ENCODE peak calls at places on chromosomes 4 and X, in six cellular contexts. One of them, this sample, is unnamed.

GRCh38 chr4:121408-122084 is 2.8 kb upstream of the ZNF718 start:
- DNase-seq in anterior cingulate cortex: no peak
- DNase-seq in activated CD4-positive, alpha-beta memory T cell treated with anti-CD3 and anti-CD28 coated beads, Interleukin-2, amount 10 ng/mL, durations not matched to agents 7 days and 5 days: peak; percentile 55
- DNase-seq in HT-29: no peak
- DNase-seq in left ventricle myocardium superior: no peak
- DNase-seq in NCI-H524: no peak
- DNase-seq in this sample: no peak

GRCh38 chr4:26860922-26861433 is 337 bp downstream of the STIM2 start:
- DNase-seq in anterior cingulate cortex: peak; percentile 56
- DNase-seq in activated CD4-positive, alpha-beta memory T cell treated with anti-CD3 and anti-CD28 coated beads, Interleukin-2, amount 10 ng/mL, durations not matched to agents 7 days and 5 days: peak; percentile 67
- DNase-seq in HT-29: peak; percentile 65
- DNase-seq in NCI-H524: peak; percentile 33
- DNase-seq in left ventricle myocardium superior: peak; percentile 77
- DNase-seq in this sample: no peak

GRCh38 chr4:147984065-147984777 is 252.3 kb downstream of the ARHGAP10 start:
- DNase-seq in left ventricle myocardium superior: peak; percentile 31
- DNase-seq in HT-29: peak; percentile 35
- DNase-seq in NCI-H524: peak; percentile 3
- DNase-seq in anterior cingulate cortex: peak; percentile 16
- DNase-seq in activated CD4-positive, alpha-beta memory T cell treated with anti-CD3 and anti-CD28 coated beads, Interleukin-2, amount 10 ng/mL, durations not matched to agents 7 days and 5 days: peak; percentile 27
- DNase-seq in this sample: no peak

GRCh38 chrX:92270936-92271655 is 491.9 kb downstream of the PCDH11X start:
- DNase-seq in left ventricle myocardium superior: no peak
- DNase-seq in activated CD4-positive, alpha-beta memory T cell treated with anti-CD3 and anti-CD28 coated beads, Interleukin-2, amount 10 ng/mL, durations not matched to agents 7 days and 5 days: no peak
- DNase-seq in NCI-H524: no peak
- DNase-seq in HT-29: no peak
- DNase-seq in anterior cingulate cortex: no peak
- DNase-seq in this sample: no peak

GRCh38 chrX:132710756-132711155 is 221.9 kb upstream of the MBNL3 start:
- DNase-seq in activated CD4-positive, alpha-beta memory T cell treated with anti-CD3 and anti-CD28 coated beads, Interleukin-2, amount 10 ng/mL, durations not matched to agents 7 days and 5 days: no peak
- DNase-seq in HT-29: no peak
- DNase-seq in anterior cingulate cortex: no peak
- DNase-seq in NCI-H524: no peak
- DNase-seq in left ventricle myocardium superior: no peak
- DNase-seq in this sample: no peak

GRCh38 chrX:150693782-150694574 is 782 bp downstream of the MTMR1 start:
- DNase-seq in anterior cingulate cortex: no peak
- DNase-seq in NCI-H524: peak; percentile 53
- DNase-seq in HT-29: peak; percentile 80
- DNase-seq in activated CD4-positive, alpha-beta memory T cell treated with anti-CD3 and anti-CD28 coated beads, Interleukin-2, amount 10 ng/mL, durations not matched to agents 7 days and 5 days: peak; percentile 83
- DNase-seq in left ventricle myocardium superior: peak; percentile 56
- DNase-seq in this sample: no peak

GRCh38 chr4:115711575-115711974 is 598.2 kb upstream of the NDST4 start:
- DNase-seq in HT-29: no peak
- DNase-seq in NCI-H524: no peak
- DNase-seq in activated CD4-positive, alpha-beta memory T cell treated with anti-CD3 and anti-CD28 coated beads, Interleukin-2, amount 10 ng/mL, durations not matched to agents 7 days and 5 days: no peak
- DNase-seq in left ventricle myocardium superior: no peak
- DNase-seq in anterior cingulate cortex: no peak
- DNase-seq in this sample: no peak

GRCh38 chr4:76476606-76477005 is 41.6 kb downstream of the SHROOM3 start:
- DNase-seq in activated CD4-positive, alpha-beta memory T cell treated with anti-CD3 and anti-CD28 coated beads, Interleukin-2, amount 10 ng/mL, durations not matched to agents 7 days and 5 days: no peak
- DNase-seq in NCI-H524: no peak
- DNase-seq in HT-29: no peak
- DNase-seq in anterior cingulate cortex: no peak
- DNase-seq in left ventricle myocardium superior: no peak
- DNase-seq in this sample: no peak

GRCh38 chr4:10123227-10124101 is 6.9 kb upstream of the WDR1 start:
- DNase-seq in activated CD4-positive, alpha-beta memory T cell treated with anti-CD3 and anti-CD28 coated beads, Interleukin-2, amount 10 ng/mL, durations not matched to agents 7 days and 5 days: no peak
- DNase-seq in NCI-H524: no peak
- DNase-seq in left ventricle myocardium superior: no peak
- DNase-seq in HT-29: peak; percentile 42
- DNase-seq in anterior cingulate cortex: no peak
- DNase-seq in this sample: no peak

GRCh38 chr4:113222431-113222979 is 173.1 kb downstream of the ANK2 start:
- DNase-seq in NCI-H524: no peak
- DNase-seq in anterior cingulate cortex: no peak
- DNase-seq in HT-29: peak; percentile 5
- DNase-seq in left ventricle myocardium superior: no peak
- DNase-seq in activated CD4-positive, alpha-beta memory T cell treated with anti-CD3 and anti-CD28 coated beads, Interleukin-2, amount 10 ng/mL, durations not matched to agents 7 days and 5 days: no peak
- DNase-seq in this sample: no peak

GRCh38 chr4:8478801-8479744 is 38.5 kb downstream of the TRMT44 start:
- DNase-seq in anterior cingulate cortex: no peak
- DNase-seq in NCI-H524: no peak
- DNase-seq in left ventricle myocardium superior: no peak
- DNase-seq in HT-29: no peak
- DNase-seq in activated CD4-positive, alpha-beta memory T cell treated with anti-CD3 and anti-CD28 coated beads, Interleukin-2, amount 10 ng/mL, durations not matched to agents 7 days and 5 days: no peak
- DNase-seq in this sample: no peak

GRCh38 chrX:30637874-30638793 is 15.1 kb upstream of the GK start:
- DNase-seq in HT-29: no peak
- DNase-seq in left ventricle myocardium superior: no peak
- DNase-seq in activated CD4-positive, alpha-beta memory T cell treated with anti-CD3 and anti-CD28 coated beads, Interleukin-2, amount 10 ng/mL, durations not matched to agents 7 days and 5 days: no peak
- DNase-seq in anterior cingulate cortex: peak; percentile 3
- DNase-seq in NCI-H524: no peak
- DNase-seq in this sample: no peak

GRCh38 chr4:70863099-70863790 is 23.6 kb upstream of the GRSF1 start:
- DNase-seq in left ventricle myocardium superior: no peak
- DNase-seq in NCI-H524: no peak
- DNase-seq in anterior cingulate cortex: no peak
- DNase-seq in HT-29: no peak
- DNase-seq in activated CD4-positive, alpha-beta memory T cell treated with anti-CD3 and anti-CD28 coated beads, Interleukin-2, amount 10 ng/mL, durations not matched to agents 7 days and 5 days: no peak
- DNase-seq in this sample: no peak

GRCh38 chrX:136822337-136823095 is 41.8 kb upstream of the ARHGEF6 start:
- DNase-seq in activated CD4-positive, alpha-beta memory T cell treated with anti-CD3 and anti-CD28 coated beads, Interleukin-2, amount 10 ng/mL, durations not matched to agents 7 days and 5 days: no peak
- DNase-seq in NCI-H524: no peak
- DNase-seq in left ventricle myocardium superior: no peak
- DNase-seq in anterior cingulate cortex: no peak
- DNase-seq in HT-29: no peak
- DNase-seq in this sample: no peak

GRCh38 chr4:89316931-89317366 is 9.3 kb upstream of the GPRIN3 start:
- DNase-seq in activated CD4-positive, alpha-beta memory T cell treated with anti-CD3 and anti-CD28 coated beads, Interleukin-2, amount 10 ng/mL, durations not matched to agents 7 days and 5 days: peak; percentile 39
- DNase-seq in HT-29: peak; percentile 10
- DNase-seq in left ventricle myocardium superior: no peak
- DNase-seq in anterior cingulate cortex: no peak
- DNase-seq in NCI-H524: no peak
- DNase-seq in this sample: no peak

GRCh38 chr4:118682928-118683327 is 2.3 kb upstream of the METTL14 start:
- DNase-seq in NCI-H524: peak; percentile 31
- DNase-seq in HT-29: peak; percentile 15
- DNase-seq in activated CD4-positive, alpha-beta memory T cell treated with anti-CD3 and anti-CD28 coated beads, Interleukin-2, amount 10 ng/mL, durations not matched to agents 7 days and 5 days: no peak
- DNase-seq in anterior cingulate cortex: no peak
- DNase-seq in left ventricle myocardium superior: no peak
- DNase-seq in this sample: no peak

GRCh38 chr4:25862411-25863346 is at the start of gene SEL1L3:
- DNase-seq in HT-29: peak; percentile 62
- DNase-seq in activated CD4-positive, alpha-beta memory T cell treated with anti-CD3 and anti-CD28 coated beads, Interleukin-2, amount 10 ng/mL, durations not matched to agents 7 days and 5 days: peak; percentile 58
- DNase-seq in anterior cingulate cortex: no peak
- DNase-seq in NCI-H524: no peak
- DNase-seq in left ventricle myocardium superior: peak; percentile 63
- DNase-seq in this sample: no peak

GRCh38 chr4:4409416-4410115 is 22.7 kb downstream of the NSG1 start:
- DNase-seq in HT-29: no peak
- DNase-seq in NCI-H524: no peak
- DNase-seq in left ventricle myocardium superior: no peak
- DNase-seq in activated CD4-positive, alpha-beta memory T cell treated with anti-CD3 and anti-CD28 coated beads, Interleukin-2, amount 10 ng/mL, durations not matched to agents 7 days and 5 days: no peak
- DNase-seq in anterior cingulate cortex: no peak
- DNase-seq in this sample: no peak

GRCh38 chrX:131762802-131763234 is 218.9 kb downstream of the OR13H1 start:
- DNase-seq in NCI-H524: no peak
- DNase-seq in anterior cingulate cortex: peak; percentile 60
- DNase-seq in left ventricle myocardium superior: no peak
- DNase-seq in activated CD4-positive, alpha-beta memory T cell treated with anti-CD3 and anti-CD28 coated beads, Interleukin-2, amount 10 ng/mL, durations not matched to agents 7 days and 5 days: no peak
- DNase-seq in HT-29: peak; percentile 94
- DNase-seq in this sample: no peak

GRCh38 chr4:56655209-56655626 is 25.9 kb downstream of the HOPX start:
- DNase-seq in activated CD4-positive, alpha-beta memory T cell treated with anti-CD3 and anti-CD28 coated beads, Interleukin-2, amount 10 ng/mL, durations not matched to agents 7 days and 5 days: no peak
- DNase-seq in HT-29: no peak
- DNase-seq in NCI-H524: peak; percentile 14
- DNase-seq in left ventricle myocardium superior: peak; percentile 53
- DNase-seq in anterior cingulate cortex: no peak
- DNase-seq in this sample: no peak

GRCh38 chr4:140595065-140595464 is 26.3 kb upstream of the UCP1 start:
- DNase-seq in HT-29: peak; percentile 61
- DNase-seq in left ventricle myocardium superior: no peak
- DNase-seq in anterior cingulate cortex: no peak
- DNase-seq in activated CD4-positive, alpha-beta memory T cell treated with anti-CD3 and anti-CD28 coated beads, Interleukin-2, amount 10 ng/mL, durations not matched to agents 7 days and 5 days: no peak
- DNase-seq in NCI-H524: no peak
- DNase-seq in this sample: no peak

GRCh38 chrX:69173906-69174305 is 8.7 kb upstream of the PJA1 start:
- DNase-seq in left ventricle myocardium superior: no peak
- DNase-seq in activated CD4-positive, alpha-beta memory T cell treated with anti-CD3 and anti-CD28 coated beads, Interleukin-2, amount 10 ng/mL, durations not matched to agents 7 days and 5 days: no peak
- DNase-seq in HT-29: no peak
- DNase-seq in anterior cingulate cortex: no peak
- DNase-seq in NCI-H524: no peak
- DNase-seq in this sample: peak; percentile 7

GRCh38 chr4:109574443-109574850 is 14.4 kb downstream of the MCUB start:
- DNase-seq in left ventricle myocardium superior: no peak
- DNase-seq in anterior cingulate cortex: no peak
- DNase-seq in HT-29: peak; percentile 42
- DNase-seq in activated CD4-positive, alpha-beta memory T cell treated with anti-CD3 and anti-CD28 coated beads, Interleukin-2, amount 10 ng/mL, durations not matched to agents 7 days and 5 days: no peak
- DNase-seq in NCI-H524: peak; percentile 29
- DNase-seq in this sample: no peak

GRCh38 chrX:11470231-11470630 is 177.0 kb downstream of the AMELX start:
- DNase-seq in anterior cingulate cortex: no peak
- DNase-seq in NCI-H524: no peak
- DNase-seq in HT-29: no peak
- DNase-seq in left ventricle myocardium superior: no peak
- DNase-seq in activated CD4-positive, alpha-beta memory T cell treated with anti-CD3 and anti-CD28 coated beads, Interleukin-2, amount 10 ng/mL, durations not matched to agents 7 days and 5 days: no peak
- DNase-seq in this sample: no peak

GRCh38 chr4:168101026-168101425 is 8.7 kb downstream of the ANXA10 start:
- DNase-seq in NCI-H524: no peak
- DNase-seq in anterior cingulate cortex: no peak
- DNase-seq in activated CD4-positive, alpha-beta memory T cell treated with anti-CD3 and anti-CD28 coated beads, Interleukin-2, amount 10 ng/mL, durations not matched to agents 7 days and 5 days: no peak
- DNase-seq in left ventricle myocardium superior: no peak
- DNase-seq in HT-29: no peak
- DNase-seq in this sample: no peak

GRCh38 chrX:71168134-71168533 is 23.5 kb downstream of the NLGN3 start:
- DNase-seq in anterior cingulate cortex: no peak
- DNase-seq in HT-29: no peak
- DNase-seq in left ventricle myocardium superior: no peak
- DNase-seq in NCI-H524: no peak
- DNase-seq in activated CD4-positive, alpha-beta memory T cell treated with anti-CD3 and anti-CD28 coated beads, Interleukin-2, amount 10 ng/mL, durations not matched to agents 7 days and 5 days: no peak
- DNase-seq in this sample: no peak

GRCh38 chr4:119501740-119502139 is 126.9 kb downstream of the PDE5A start:
- DNase-seq in HT-29: no peak
- DNase-seq in NCI-H524: no peak
- DNase-seq in left ventricle myocardium superior: no peak
- DNase-seq in anterior cingulate cortex: no peak
- DNase-seq in activated CD4-positive, alpha-beta memory T cell treated with anti-CD3 and anti-CD28 coated beads, Interleukin-2, amount 10 ng/mL, durations not matched to agents 7 days and 5 days: no peak
- DNase-seq in this sample: no peak

GRCh38 chr4:75653845-75654503 is 19.2 kb downstream of the G3BP2 start:
- DNase-seq in NCI-H524: no peak
- DNase-seq in HT-29: peak; percentile 52
- DNase-seq in anterior cingulate cortex: no peak
- DNase-seq in activated CD4-positive, alpha-beta memory T cell treated with anti-CD3 and anti-CD28 coated beads, Interleukin-2, amount 10 ng/mL, durations not matched to agents 7 days and 5 days: no peak
- DNase-seq in left ventricle myocardium superior: no peak
- DNase-seq in this sample: no peak

GRCh38 chr4:15901996-15902395 is 36.5 kb downstream of the FGFBP1 start:
- DNase-seq in anterior cingulate cortex: no peak
- DNase-seq in activated CD4-positive, alpha-beta memory T cell treated with anti-CD3 and anti-CD28 coated beads, Interleukin-2, amount 10 ng/mL, durations not matched to agents 7 days and 5 days: no peak
- DNase-seq in NCI-H524: no peak
- DNase-seq in left ventricle myocardium superior: no peak
- DNase-seq in HT-29: no peak
- DNase-seq in this sample: no peak

GRCh38 chr4:52657630-52658501 is 1.2 kb downstream of the USP46 start:
- DNase-seq in NCI-H524: peak; percentile 68
- DNase-seq in anterior cingulate cortex: peak; percentile 5
- DNase-seq in activated CD4-positive, alpha-beta memory T cell treated with anti-CD3 and anti-CD28 coated beads, Interleukin-2, amount 10 ng/mL, durations not matched to agents 7 days and 5 days: no peak
- DNase-seq in HT-29: peak; percentile 36
- DNase-seq in left ventricle myocardium superior: peak; percentile 35
- DNase-seq in this sample: no peak

GRCh38 chrX:147602297-147602696 is 309.4 kb upstream of the FMR1 start:
- DNase-seq in HT-29: peak; percentile 69
- DNase-seq in left ventricle myocardium superior: no peak
- DNase-seq in NCI-H524: no peak
- DNase-seq in activated CD4-positive, alpha-beta memory T cell treated with anti-CD3 and anti-CD28 coated beads, Interleukin-2, amount 10 ng/mL, durations not matched to agents 7 days and 5 days: no peak
- DNase-seq in anterior cingulate cortex: no peak
- DNase-seq in this sample: no peak

GRCh38 chrX:87489071-87489470 is 28.5 kb upstream of the KLHL4 start:
- DNase-seq in left ventricle myocardium superior: no peak
- DNase-seq in activated CD4-positive, alpha-beta memory T cell treated with anti-CD3 and anti-CD28 coated beads, Interleukin-2, amount 10 ng/mL, durations not matched to agents 7 days and 5 days: no peak
- DNase-seq in HT-29: no peak
- DNase-seq in anterior cingulate cortex: no peak
- DNase-seq in NCI-H524: no peak
- DNase-seq in this sample: no peak

GRCh38 chr4:54566608-54567007 is 91.1 kb upstream of the KIT start:
- DNase-seq in left ventricle myocardium superior: no peak
- DNase-seq in HT-29: no peak
- DNase-seq in NCI-H524: peak; percentile 79
- DNase-seq in anterior cingulate cortex: no peak
- DNase-seq in activated CD4-positive, alpha-beta memory T cell treated with anti-CD3 and anti-CD28 coated beads, Interleukin-2, amount 10 ng/mL, durations not matched to agents 7 days and 5 days: no peak
- DNase-seq in this sample: peak; percentile 79